ENCODE peak calls at places on chromosomes 16 and 17, in nine cellular contexts. K is cardiac fibroblast, Q is colonic mucosa, A is endodermal cell, I is left lung, X is left ventricle myocardium inferior, T is thoracic aorta, R is heart left ventricle, O is fibroblast of mammary gland. J is an unnamed sample.

GRCh38 chr17:4318596-4318995 is 47.9 kb downstream of the UBE2G1 start:
- DNase-seq in Q (no peak), T (no peak), X (no peak), A (no peak), I (no peak), R (no peak), K (peak; percentile 33), O (peak; percentile 38), J (no peak)

GRCh38 chr17:78442648-78443128 is 64.2 kb downstream of the PGS1 start:
- DNase-seq in T (peak; percentile 31), I (peak; percentile 92), X (peak; percentile 64), A (peak; percentile 43), Q (peak; percentile 39), R (peak; percentile 56), K (peak; percentile 74), O (peak; percentile 46), J (peak; percentile 91)

GRCh38 chr17:79242393-79242792 is 167.8 kb downstream of the ENGASE start:
- DNase-seq in X (no peak), Q (no peak), O (no peak), R (no peak), I (no peak), A (no peak), K (no peak), T (no peak), J (no peak)

GRCh38 chr17:75847595-75848522 is 3.7 kb upstream of the UNC13D start:
- DNase-seq in Q (no peak), R (no peak), K (no peak), I (peak; percentile 49), A (no peak), O (no peak), T (no peak), X (no peak), J (no peak)

GRCh38 chr16:75256871-75257343 is 5.5 kb upstream of the BCAR1 start:
- DNase-seq in R (peak; percentile 52), T (peak; percentile 7), A (peak; percentile 64), Q (no peak), O (peak; percentile 68), I (peak; percentile 69), K (peak; percentile 39), X (no peak), J (peak; percentile 50)

GRCh38 chr16:89729293-89729692 is 8.0 kb downstream of the ZNF276 start:
- DNase-seq in Q (no peak), T (no peak), K (no peak), A (peak; percentile 45), X (no peak), O (no peak), R (no peak), I (no peak), J (no peak)

GRCh38 chr17:19338031-19338990 is 24.2 kb downstream of the B9D1 start:
- DNase-seq in A (peak; percentile 96), Q (peak; percentile 60), O (peak; percentile 45), I (peak; percentile 87), T (no peak), K (peak; percentile 47), X (peak; percentile 63), R (peak; percentile 64), J (peak; percentile 81)

GRCh38 chr16:12700161-12700560 is 103.5 kb downstream of the CPPED1 start:
- DNase-seq in A (no peak), K (no peak), Q (no peak), O (no peak), R (no peak), X (no peak), T (no peak), I (no peak), J (no peak)

GRCh38 chr17:47239663-47240374 is 13.8 kb upstream of the ITGB3 start:
- DNase-seq in A (no peak), T (peak; percentile 93), I (no peak), X (peak; percentile 73), Q (peak; percentile 65), O (peak; percentile 99), R (peak; percentile 86), K (peak; percentile 100), J (no peak)

GRCh38 chr16:3190949-3191353 is 2.9 kb downstream of the OR1F1 start:
- DNase-seq in O (no peak), T (no peak), A (no peak), Q (no peak), R (no peak), X (no peak), K (no peak), I (no peak), J (no peak)

GRCh38 chr17:6755731-6756184 is at the start of gene XAF1:
- DNase-seq in K (peak; percentile 77), R (peak; percentile 58), A (no peak), T (no peak), Q (peak; percentile 61), X (peak; percentile 26), O (peak; percentile 60), I (peak; percentile 76), J (peak; percentile 52)

GRCh38 chr16:57245472-57246113 is 534 bp downstream of the ARL2BP start:
- DNase-seq in Q (peak; percentile 52), A (no peak), I (no peak), T (no peak), K (peak; percentile 10), X (peak; percentile 47), R (peak; percentile 44), O (peak; percentile 15), J (peak; percentile 73)

GRCh38 chr17:57913576-57914273 is 41.5 kb downstream of the CUEDC1 start:
- DNase-seq in O (peak; percentile 57), X (no peak), I (no peak), R (no peak), Q (no peak), A (no peak), K (peak; percentile 66), T (no peak), J (no peak)

GRCh38 chr16:56608876-56609462 is 585 bp downstream of the MT2A start:
- DNase-seq in K (peak; percentile 42), I (no peak), R (no peak), O (no peak), T (no peak), Q (peak; percentile 50), A (peak; percentile 68), X (no peak), J (no peak)

GRCh38 chr16:89506791-89507191 is 1.4 kb upstream of the SPG7 start:
- DNase-seq in I (peak; percentile 26), R (no peak), K (no peak), X (no peak), A (no peak), O (no peak), T (no peak), Q (no peak), J (no peak)

GRCh38 chr16:14337303-14338191 is 266.4 kb downstream of the MRTFB start:
- DNase-seq in K (peak; percentile 12), X (no peak), R (no peak), Q (no peak), T (no peak), I (no peak), O (peak; percentile 42), A (no peak), J (no peak)

GRCh38 chr16:21656795-21657768 is 4.7 kb upstream of the IGSF6 start:
- DNase-seq in A (peak; percentile 57), Q (peak; percentile 38), I (no peak), K (peak; percentile 75), T (no peak), O (peak; percentile 69), X (no peak), R (no peak), J (no peak)

GRCh38 chr16:49631521-49632041 is 224.3 kb downstream of the ZNF423 start:
- DNase-seq in X (no peak), T (no peak), Q (no peak), A (peak; percentile 32), R (no peak), I (no peak), K (peak; percentile 54), O (peak; percentile 38), J (no peak)

GRCh38 chr17:68576811-68577551 is 24.2 kb downstream of the FAM20A start:
- DNase-seq in K (peak; percentile 74), T (no peak), R (peak; percentile 37), O (peak; percentile 95), A (peak; percentile 68), X (peak; percentile 37), Q (no peak), I (no peak), J (no peak)

DNA sequence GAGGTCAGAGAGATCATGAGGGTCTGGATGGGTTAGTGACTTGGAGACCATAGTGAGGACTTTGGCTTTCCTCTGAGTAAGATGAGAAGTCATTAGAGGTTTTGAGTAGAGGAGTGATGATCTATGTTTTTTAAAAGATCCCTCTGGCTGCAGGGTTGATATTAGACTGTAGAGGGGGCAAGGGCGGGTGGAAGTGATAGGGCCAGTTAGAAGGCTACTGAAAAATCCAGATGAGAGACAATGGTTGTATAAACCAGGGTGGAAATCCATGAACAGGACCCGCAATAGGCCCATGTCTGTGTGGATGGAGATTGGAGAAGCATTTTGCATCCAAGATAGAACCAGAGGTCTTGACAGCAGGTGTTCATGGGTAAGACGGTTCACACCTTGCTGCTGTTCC is 9.8 kb downstream of the ITGAL start:
- DNase-seq in I (no peak), O (peak; percentile 9), K (no peak), A (no peak), X (no peak), Q (no peak), T (no peak), R (no peak), J (no peak)
- TF ChIP-seq CTCF in I (no peak), O (peak; percentile 36), K (peak; percentile 28), A (peak; percentile 54), X (no peak), Q (no peak), T (no peak), R (no peak), J (no peak)

DNA sequence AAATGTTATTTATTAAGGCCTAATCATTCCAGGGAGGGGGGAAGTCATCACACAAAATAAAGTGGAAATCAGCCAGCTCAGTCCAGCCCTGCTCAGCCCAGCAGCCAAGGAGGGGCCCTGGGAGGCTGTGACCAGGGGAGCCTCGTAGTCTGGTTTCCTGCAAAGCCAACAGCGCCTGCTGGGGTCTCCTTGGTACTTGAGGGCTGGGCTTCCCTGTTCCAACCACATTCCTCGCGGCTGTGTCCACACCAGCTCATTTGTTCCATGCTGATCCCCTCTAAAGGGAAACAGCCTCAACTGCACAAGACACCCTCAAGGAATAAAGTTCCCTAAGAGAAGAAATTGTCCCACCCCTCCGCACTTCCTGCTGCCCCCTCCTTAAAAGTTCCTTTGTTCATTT is 154.0 kb downstream of the TMEM132E start:
- DNase-seq in A (peak; percentile 52), X (no peak), I (no peak), K (no peak), T (no peak), R (no peak), Q (no peak), O (no peak), J (no peak)
- H3K4me3 ChIP-seq in A (no peak overlapping the region), X (no peak overlapping the region), I (no peak overlapping the region), K (no peak overlapping the region), T (no peak overlapping the region), R (no peak overlapping the region), Q (no peak overlapping the region), O (no peak overlapping the region), J (no peak overlapping the region)

DNA sequence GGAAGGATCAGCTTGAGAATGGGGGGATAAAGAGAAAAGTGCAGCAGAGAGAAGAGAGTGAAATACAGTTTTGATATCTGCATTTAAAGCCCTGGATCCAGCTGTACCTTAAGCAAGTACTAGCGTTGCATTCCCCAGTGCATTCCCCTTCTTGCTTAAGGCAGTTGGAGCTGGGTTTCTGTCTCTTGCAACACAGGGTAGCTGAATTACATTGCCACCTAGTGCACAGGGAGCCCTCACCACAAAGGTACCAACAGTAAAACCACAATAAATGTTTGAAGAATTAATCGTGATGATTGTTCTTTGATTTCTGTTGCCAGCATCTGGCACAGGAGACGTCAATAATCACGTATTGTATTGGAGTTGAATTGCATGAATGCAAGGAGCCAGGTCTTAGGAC is 588.7 kb downstream of the RBFOX1 start:
- DNase-seq in A (peak; percentile 43), X (no peak), K (no peak), R (no peak), Q (no peak), O (no peak), T (no peak), I (no peak), J (no peak)
- TF ChIP-seq CTCF in A (peak; percentile 56), X (peak; percentile 41), K (no peak), R (no peak), Q (no peak), O (no peak), T (no peak), I (no peak), J (no peak)

GRCh38 chr17:80586464-80587228 is 42.0 kb downstream of the RPTOR start:
- DNase-seq in I (no peak), X (no peak), T (no peak), K (no peak), R (no peak), O (no peak), A (no peak), Q (no peak), J (no peak)
- H3K4me3 ChIP-seq in I (no peak overlapping the region), X (no peak overlapping the region), T (no peak overlapping the region), K (no peak overlapping the region), R (no peak overlapping the region), O (no peak overlapping the region), A (no peak overlapping the region), Q (no peak overlapping the region), J (peak overlapping the region; percentile 25)

J was measured in lower lobe of right lung.